ENCODE peak calls at places on chromosomes 6 and 20, in six cellular contexts. D is lower lobe of right lung; X is activated T-cell treated with anti-CD3 and anti-CD28 coated beads, Interleukin-2, amount 50 U/mL, for 4 hours; Z is GM12865; B is GM03348; J is cardiac muscle cell. E is an unnamed sample.

GRCh38 chr6:161048636-161049035 is 57.1 kb downstream of the MAP3K4 start:
- DNase-seq in D (no peak), X (no peak), Z (no peak), B (peak), J (peak), E (no peak)

GRCh38 chr20:10848810-10849370 is 175.1 kb upstream of the JAG1 start:
- DNase-seq in D (no peak), X (no peak), Z (peak), B (peak), J (peak), E (no peak)

GRCh38 chr6:79947191-79948173 is at the start of gene ELOVL4:
- DNase-seq in D (peak), X (peak), Z (peak), B (peak), J (peak), E (peak)

GRCh38 chr20:46347831-46348230 is 39.5 kb upstream of the CDH22 start:
- DNase-seq in D (no peak), X (no peak), Z (no peak), B (no peak), J (no peak), E (no peak)

GRCh38 chr6:90304308-90304707 is 7.7 kb upstream of the BACH2 start:
- DNase-seq in D (no peak), X (no peak), Z (peak), B (no peak), J (no peak), E (no peak)

GRCh38 chr6:13508711-13509705 is 21.6 kb upstream of the GFOD1 start:
- DNase-seq in D (no peak), X (no peak), Z (no peak), B (peak), J (peak), E (no peak)

GRCh38 chr6:140264451-140264850 is 890.0 kb upstream of the CITED2 start:
- DNase-seq in D (no peak), X (no peak), Z (no peak), B (no peak), J (no peak), E (no peak)

GRCh38 chr6:113447088-113447831 is 409.9 kb upstream of the MARCKS start:
- DNase-seq in D (no peak), X (no peak), Z (no peak), B (peak), J (peak), E (no peak)

GRCh38 chr6:151240036-151240685 is 394 bp downstream of the AKAP12 start:
- DNase-seq in D (peak), X (no peak), Z (peak), B (peak), J (peak), E (no peak)

GRCh38 chr6:11017090-11017489 is 27.0 kb downstream of the ELOVL2 start:
- DNase-seq in D (no peak), X (no peak), Z (no peak), B (no peak), J (no peak), E (no peak)

GRCh38 chr6:146544783-146545182 is 1.1 kb downstream of the RAB32 start:
- DNase-seq in D (no peak), X (no peak), Z (no peak), B (no peak), J (peak), E (no peak)

GRCh38 chr6:72760130-72760793 is 138.4 kb downstream of the KCNQ5 start:
- DNase-seq in D (no peak), X (no peak), Z (no peak), B (no peak), J (peak), E (no peak)